ENCODE peak calls at places on chromosomes 12 and 14, in seven cellular contexts. X, C, Y, L, P, E and Q are unnamed samples.

GRCh38 chr14:65156568-65157366 is 54.5 kb upstream of the MAX start:
- DNase-seq in X (peak; percentile 71), C (peak; percentile 39), Y (peak; percentile 80), L (peak; percentile 34), P (peak; percentile 76), E (no peak), Q (peak; percentile 9)

GRCh38 chr12:101570022-101570421 is 24.7 kb upstream of the MYBPC1 start:
- DNase-seq in X (no peak), C (peak; percentile 5), Y (no peak), L (peak; percentile 15), P (peak; percentile 47), E (no peak), Q (peak; percentile 40)

GRCh38 chr12:132530451-132530850 is 40.5 kb downstream of the FBRSL1 start:
- DNase-seq in X (no peak), C (no peak), Y (no peak), L (no peak), P (no peak), E (no peak), Q (no peak)

GRCh38 chr12:115135800-115136211 is 451.8 kb upstream of the TBX3 start:
- DNase-seq in X (peak; percentile 57), C (peak; percentile 83), Y (peak; percentile 70), L (peak; percentile 11), P (peak; percentile 45), E (peak; percentile 73), Q (no peak)

GRCh38 chr14:53331247-53331646 is 178.1 kb upstream of the DDHD1 start:
- DNase-seq in X (no peak), C (no peak), Y (no peak), L (no peak), P (peak; percentile 77), E (no peak), Q (no peak)

GRCh38 chr14:61470261-61470953 is 149.0 kb downstream of the PRKCH start:
- DNase-seq in X (no peak), C (no peak), Y (no peak), L (peak; percentile 94), P (peak; percentile 97), E (peak; percentile 68), Q (peak; percentile 91)

GRCh38 chr14:104307246-104307626 is 168.8 kb downstream of the KIF26A start:
- DNase-seq in X (no peak), C (no peak), Y (peak; percentile 59), L (no peak), P (no peak), E (no peak), Q (no peak)

GRCh38 chr12:127726928-127727327 is 540.0 kb upstream of the TMEM132C start:
- DNase-seq in X (no peak), C (no peak), Y (no peak), L (no peak), P (no peak), E (no peak), Q (no peak)

GRCh38 chr14:75098209-75098608 is 28.6 kb downstream of the NEK9 start:
- DNase-seq in X (no peak), C (no peak), Y (no peak), L (no peak), P (no peak), E (no peak), Q (no peak)

GRCh38 chr12:91180162-91180561 is 2.5 kb downstream of the DCN start:
- DNase-seq in X (no peak), C (no peak), Y (no peak), L (no peak), P (no peak), E (no peak), Q (no peak)

GRCh38 chr12:93624595-93625294 is 52.3 kb downstream of the SOCS2 start:
- DNase-seq in X (no peak), C (no peak), Y (no peak), L (peak; percentile 83), P (peak; percentile 96), E (no peak), Q (no peak)

GRCh38 chr14:92589213-92589852 is 75.8 kb downstream of the RIN3 start:
- DNase-seq in X (no peak), C (no peak), Y (no peak), L (no peak), P (no peak), E (no peak), Q (no peak)

GRCh38 chr12:27615331-27615891 is 80.8 kb upstream of the REP15 start:
- DNase-seq in X (no peak), C (no peak), Y (no peak), L (no peak), P (peak; percentile 86), E (no peak), Q (no peak)
- H3K27ac ChIP-seq in X (no peak overlapping the region), C (no peak overlapping the region), Y (peak overlapping the region; percentile 29), L (no peak overlapping the region), P (peak overlapping the region; percentile 78), E (peak overlapping the region; percentile 35), Q (no peak overlapping the region)

DNA sequence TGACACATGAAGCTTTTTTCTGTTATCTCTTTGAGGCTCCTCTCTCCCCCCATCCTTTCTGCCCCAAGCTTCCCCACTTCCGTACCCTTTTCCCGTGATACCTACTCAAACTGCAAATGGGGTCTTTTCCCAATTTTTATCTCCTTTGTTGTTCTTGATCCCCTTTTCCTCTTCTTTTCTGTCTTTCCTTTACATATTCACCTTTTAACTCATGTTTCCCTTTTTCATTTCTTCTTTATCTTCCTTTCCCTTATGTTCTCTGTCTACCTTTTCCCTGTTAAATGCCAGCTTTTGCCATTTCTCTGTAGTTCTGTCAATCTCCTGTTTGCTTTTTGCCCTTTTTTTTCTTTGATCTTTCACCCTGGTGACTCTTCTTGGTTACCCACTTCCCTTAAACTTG is 2.6 kb upstream of the BHLHE41 start:
- DNase-seq in X (no peak), C (no peak), Y (no peak), L (no peak), P (no peak), E (no peak), Q (no peak)
- H3K27ac ChIP-seq in X (peak overlapping the region; percentile 90), C (no peak overlapping the region), Y (peak overlapping the region; percentile 96), L (no peak overlapping the region), P (no peak overlapping the region), E (no peak overlapping the region), Q (no peak overlapping the region)

GRCh38 chr12:131331148-131331750 is 377.5 kb downstream of the ADGRD1 start:
- DNase-seq in X (no peak), C (no peak), Y (no peak), L (no peak), P (no peak), E (no peak), Q (no peak)
- H3K27ac ChIP-seq in X (no peak overlapping the region), C (no peak overlapping the region), Y (no peak overlapping the region), L (no peak overlapping the region), P (no peak overlapping the region), E (no peak overlapping the region), Q (no peak overlapping the region)

GRCh38 chr12:54021006-54021405 is 7.2 kb upstream of the HOXC6 start:
- DNase-seq in X (peak; percentile 56), C (no peak), Y (no peak), L (no peak), P (no peak), E (no peak), Q (no peak)
- H3K27ac ChIP-seq in X (peak overlapping the region; percentile 99), C (peak overlapping the region; percentile 95), Y (peak overlapping the region; percentile 98), L (no peak overlapping the region), P (no peak overlapping the region), E (no peak overlapping the region), Q (no peak overlapping the region)

GRCh38 chr14:35401853-35402252 is 2.7 kb downstream of the NFKBIA start:
- DNase-seq in X (peak; percentile 56), C (no peak), Y (peak; percentile 84), L (no peak), P (no peak), E (peak; percentile 68), Q (no peak)

GRCh38 chr14:35399083-35399807 is 5.3 kb downstream of the NFKBIA start:
- DNase-seq in X (peak; percentile 47), C (no peak), Y (no peak), L (no peak), P (no peak), E (no peak), Q (no peak)

GRCh38 chr14:35402323-35403084 is 2.0 kb downstream of the NFKBIA start:
- DNase-seq in X (peak; percentile 66), C (peak; percentile 59), Y (no peak), L (no peak), P (no peak), E (no peak), Q (no peak)

GRCh38 chr14:35401422-35401729 is 3.2 kb downstream of the NFKBIA start:
- DNase-seq in X (no peak), C (no peak), Y (no peak), L (no peak), P (no peak), E (no peak), Q (no peak)

DNA sequence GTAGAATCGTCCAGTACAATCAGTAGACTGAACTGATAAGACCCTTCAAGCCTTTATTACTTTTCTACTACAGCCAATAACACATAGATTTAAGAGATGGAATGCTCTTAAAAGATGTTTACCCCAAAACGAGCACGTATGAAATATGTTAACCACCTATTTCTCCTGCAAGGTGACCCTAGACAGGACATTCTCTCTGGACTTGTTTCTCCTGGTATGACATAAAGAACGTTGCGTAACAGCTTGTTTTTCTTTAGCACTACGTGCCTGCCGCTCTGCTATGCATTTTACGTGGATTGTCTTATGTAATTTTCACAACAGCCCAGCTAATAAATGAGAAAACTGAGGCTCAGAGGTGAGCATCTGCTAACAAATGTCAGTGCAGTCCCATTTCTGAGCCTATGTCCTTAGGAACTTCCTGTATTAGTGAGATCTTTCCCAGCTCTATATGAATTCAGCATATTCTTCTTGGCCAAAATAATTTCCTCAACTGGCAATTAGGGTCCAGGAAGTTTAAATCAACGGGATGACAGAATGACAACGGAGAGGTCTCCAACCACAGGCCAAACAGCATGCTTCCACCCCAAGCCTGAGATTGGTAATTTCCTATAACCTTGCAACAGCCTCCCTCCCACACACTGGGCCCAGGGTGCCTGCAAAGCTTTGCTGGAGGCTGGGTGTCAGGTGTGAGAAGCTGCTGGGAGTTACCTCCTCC is 3.7 kb downstream of the NFKBIA start:
- DNase-seq in X (peak; percentile 55), C (no peak), Y (no peak), L (no peak), P (no peak), E (no peak), Q (no peak)
- H3K27ac ChIP-seq in X (peak overlapping the region; percentile 100), C (peak overlapping the region; percentile 99), Y (peak overlapping the region; percentile 96), L (no peak overlapping the region), P (no peak overlapping the region), E (peak overlapping the region; percentile 100), Q (no peak overlapping the region)

GRCh38 chr14:37037636-37038387 is 134.6 kb downstream of the SLC25A21 start:
- DNase-seq in X (no peak), C (no peak), Y (no peak), L (no peak), P (no peak), E (no peak), Q (no peak)

GRCh38 chr14:37035401-37035800 is 137.0 kb downstream of the SLC25A21 start:
- DNase-seq in X (no peak), C (no peak), Y (no peak), L (no peak), P (no peak), E (no peak), Q (no peak)

GRCh38 chr14:37036669-37037341 is 135.6 kb downstream of the SLC25A21 start:
- DNase-seq in X (no peak), C (no peak), Y (no peak), L (peak; percentile 6), P (peak; percentile 39), E (no peak), Q (no peak)

GRCh38 chr14:37032863-37033262 is 139.5 kb downstream of the SLC25A21 start:
- DNase-seq in X (no peak), C (no peak), Y (no peak), L (no peak), P (no peak), E (no peak), Q (no peak)

GRCh38 chr14:37034410-37035285 is 137.8 kb downstream of the SLC25A21 start:
- DNase-seq in X (no peak), C (no peak), Y (no peak), L (peak; percentile 3), P (peak; percentile 83), E (no peak), Q (peak; percentile 43)
- H3K27ac ChIP-seq in X (no peak overlapping the region), C (no peak overlapping the region), Y (peak overlapping the region; percentile 71), L (no peak overlapping the region), P (no peak overlapping the region), E (no peak overlapping the region), Q (peak overlapping the region; percentile 57)